ENCODE peak calls at places on chromosomes 1 and 21, in seven cellular contexts. F is transverse colon; L is ureter; J is iPS-NIHi11; Y is activated CD8-positive, alpha-beta memory T cell treated with anti-CD3 and anti-CD28 coated beads, Interleukin-2, amount 50 U/mL, for 48 hours; C is heart right ventricle; N is Calu3. B is an unnamed sample.

GRCh38 chr1:245791410-245792312 is 636.9 kb downstream of the KIF26B start:
- DNase-seq in Y (no peak), L (no peak), J (no peak), N (no peak), C (no peak), F (no peak), B (no peak)

GRCh38 chr1:71916894-71917293 is 365.4 kb downstream of the NEGR1 start:
- DNase-seq in C (no peak), F (no peak), N (no peak), J (no peak), L (no peak), Y (no peak), B (no peak)

GRCh38 chr1:35080171-35080854 is 1.1 kb downstream of the ZMYM1 start:
- DNase-seq in N (no peak), L (no peak), C (no peak), F (no peak), Y (no peak), J (no peak), B (no peak)

GRCh38 chr1:51290489-51290847 is 39.9 kb downstream of the TTC39A start:
- DNase-seq in F (no peak), L (no peak), N (no peak), Y (no peak), C (no peak), J (no peak), B (no peak)

GRCh38 chr1:239731079-239731744 is 344.8 kb downstream of the CHRM3 start:
- DNase-seq in C (no peak), F (no peak), L (no peak), Y (no peak), N (no peak), J (no peak), B (no peak)

GRCh38 chr1:226021406-226022200 is 22.5 kb upstream of the SDE2 start:
- DNase-seq in N (no peak), Y (no peak), C (no peak), L (no peak), J (no peak), F (no peak), B (no peak)

GRCh38 chr1:84096121-84096635 is 47.9 kb upstream of the PRKACB start:
- DNase-seq in C (no peak), Y (no peak), L (no peak), F (no peak), J (no peak), N (no peak), B (no peak)

GRCh38 chr1:244450597-244451538 is 841 bp downstream of the ADSS2 start:
- DNase-seq in J (peak), F (peak), Y (peak), L (peak), N (peak), C (peak), B (no peak)

GRCh38 chr21:41142051-41142795 is 25.7 kb upstream of the BACE2 start:
- DNase-seq in C (no peak), Y (no peak), L (no peak), F (no peak), N (no peak), J (peak), B (no peak)

GRCh38 chr1:59142663-59143487 is 154.0 kb upstream of the FGGY start:
- DNase-seq in F (no peak), J (peak), Y (no peak), L (no peak), N (peak), C (no peak), B (no peak)

GRCh38 chr1:61852693-61853060 is 110.4 kb downstream of the PATJ start:
- DNase-seq in L (no peak), C (no peak), J (no peak), F (no peak), N (no peak), Y (no peak), B (no peak)

GRCh38 chr1:3529099-3529729 is 74.7 kb downstream of the ARHGEF16 start:
- DNase-seq in F (peak), C (peak), J (no peak), L (no peak), N (no peak), Y (no peak), B (no peak)

GRCh38 chr1:184648856-184649201 is 105.8 kb downstream of the EDEM3 start:
- DNase-seq in Y (no peak), N (no peak), F (no peak), C (no peak), J (no peak), L (no peak), B (peak)

GRCh38 chr1:192098001-192098400 is 60.3 kb upstream of the RGS18 start:
- DNase-seq in L (no peak), Y (no peak), J (no peak), F (no peak), C (no peak), N (no peak), B (no peak)

GRCh38 chr1:110783292-110783918 is 89.5 kb upstream of the CD53 start:
- DNase-seq in C (no peak), J (peak), L (peak), N (peak), F (peak), Y (peak), B (no peak)

GRCh38 chr1:202189012-202189790 is 4.4 kb upstream of the LGR6 start:
- DNase-seq in F (peak), J (peak), C (peak), Y (peak), N (peak), L (peak), B (peak)

GRCh38 chr21:46295996-46296752 is 10.0 kb downstream of the YBEY start:
- DNase-seq in C (peak), N (no peak), F (peak), L (peak), J (peak), Y (peak), B (no peak)

GRCh38 chr1:192530254-192530653 is 45.3 kb upstream of the RGS1 start:
- DNase-seq in L (no peak), Y (no peak), N (no peak), C (no peak), F (no peak), J (no peak), B (no peak)

GRCh38 chr1:74733616-74734484 is 898 bp downstream of the TYW3 start:
- DNase-seq in N (peak), J (peak), L (no peak), C (no peak), F (peak), Y (no peak), B (no peak)

GRCh38 chr1:236465959-236466303 is 57.9 kb upstream of the LGALS8 start:
- DNase-seq in C (no peak), N (no peak), L (peak), J (no peak), Y (no peak), F (no peak), B (no peak)

GRCh38 chr1:17211377-17211776 is 6.4 kb downstream of the PADI1 start:
- DNase-seq in J (no peak), C (no peak), N (no peak), Y (no peak), L (no peak), F (no peak), B (no peak)

B was measured in osteocyte.